ENCODE peak calls at places on chromosome 10, in eight cellular contexts. V is cardiac fibroblast, U is foreskin fibroblast, F is H9, G is Calu3, R is endothelial cell, X is fibroblast of pulmonary artery, J is MCF 10A. L is an unnamed sample.
A peak's percentile ranks its signal among the peaks of the same experiment; 100 is the strongest.

GRCh38 chr10:110008518-110009339 is 945 bp downstream of the ADD3 start:
- DNase-seq in G (peak; percentile 33), J (peak; percentile 66), U (peak; percentile 33), R (peak; percentile 13), F (peak; percentile 42), X (peak; percentile 38), V (no peak), L (peak; percentile 35)

GRCh38 chr10:119312241-119312640 is 104.9 kb downstream of the GRK5 start:
- DNase-seq in J (no peak), V (no peak), G (no peak), X (no peak), R (no peak), U (no peak), F (no peak), L (no peak)

GRCh38 chr10:6089334-6090219 is 743 bp downstream of the RBM17 start:
- DNase-seq in V (peak; percentile 45), X (no peak), J (peak; percentile 22), G (peak; percentile 20), R (peak; percentile 41), U (peak; percentile 50), F (peak; percentile 44), L (no peak)

GRCh38 chr10:24254180-24254579 is 45.2 kb downstream of the KIAA1217 start:
- DNase-seq in R (no peak), U (peak; percentile 10), X (peak; percentile 49), J (peak; percentile 57), F (no peak), V (peak; percentile 57), G (no peak), L (no peak)

GRCh38 chr10:14692344-14693199 is 82.1 kb downstream of the FAM107B start:
- DNase-seq in X (no peak), R (no peak), U (no peak), F (no peak), V (no peak), J (no peak), G (no peak), L (no peak)

GRCh38 chr10:78925800-78926319 is 142.9 kb upstream of the ZMIZ1 start:
- DNase-seq in J (peak; percentile 94), X (peak; percentile 97), V (peak; percentile 95), U (peak; percentile 95), R (no peak), F (no peak), G (peak; percentile 29), L (no peak)

GRCh38 chr10:133336131-133337078 is at the start of gene CALY:
- DNase-seq in G (peak; percentile 25), R (peak; percentile 45), J (no peak), F (peak; percentile 78), X (no peak), V (no peak), U (no peak), L (peak; percentile 79)

GRCh38 chr10:79392506-79393176 is 45.4 kb downstream of the PPIF start:
- DNase-seq in J (no peak), X (no peak), V (no peak), G (no peak), R (no peak), U (no peak), F (no peak), L (no peak)

GRCh38 chr10:48444266-48444665 is 137.8 kb downstream of the MAPK8 start:
- DNase-seq in G (no peak), V (peak; percentile 22), J (peak; percentile 56), F (peak; percentile 54), U (peak; percentile 45), X (peak; percentile 54), R (no peak), L (no peak)

GRCh38 chr10:72039377-72039776 is 49.0 kb downstream of the SPOCK2 start:
- DNase-seq in R (no peak), F (no peak), G (no peak), V (no peak), X (no peak), U (peak; percentile 73), J (no peak), L (no peak)

GRCh38 chr10:88525371-88526079 is 57.6 kb downstream of the RNLS start:
- DNase-seq in V (peak; percentile 79), F (no peak), G (peak; percentile 64), X (peak; percentile 77), R (no peak), J (peak; percentile 96), U (peak; percentile 78), L (no peak)

GRCh38 chr10:46028584-46029570 is 1.5 kb downstream of the NCOA4 start:
- DNase-seq in U (peak; percentile 80), V (peak; percentile 80), G (peak; percentile 58), F (no peak), R (no peak), J (peak; percentile 77), X (peak; percentile 81), L (peak; percentile 65)

GRCh38 chr10:129800-130199 is 5.5 kb upstream of the ZMYND11 start:
- DNase-seq in J (no peak), G (no peak), U (peak; percentile 8), R (no peak), F (no peak), X (no peak), V (no peak), L (no peak)

GRCh38 chr10:64484931-64485330 is 963.7 kb downstream of the REEP3 start:
- DNase-seq in R (no peak), X (no peak), F (no peak), G (no peak), J (no peak), V (peak; percentile 59), U (no peak), L (no peak)

GRCh38 chr10:95315509-95315908 is 24.7 kb upstream of the PDLIM1 start:
- DNase-seq in V (no peak), R (no peak), X (no peak), F (no peak), J (no peak), U (no peak), G (no peak), L (no peak)

GRCh38 chr10:110522365-110522988 is 24.8 kb downstream of the DUSP5 start:
- DNase-seq in R (no peak), U (peak; percentile 38), V (peak; percentile 50), G (no peak), J (no peak), X (peak; percentile 16), F (no peak), L (no peak)

GRCh38 chr10:101237908-101238731 is 8.9 kb upstream of the LBX1 start:
- DNase-seq in G (no peak), J (no peak), V (no peak), X (no peak), R (no peak), U (no peak), F (no peak), L (no peak)

GRCh38 chr10:44627591-44628354 is 242.9 kb upstream of the CXCL12 start:
- DNase-seq in J (peak; percentile 48), G (no peak), R (no peak), X (peak; percentile 95), U (peak; percentile 81), F (no peak), V (peak; percentile 89), L (no peak)
- TF ChIP-seq CTCF in J (no peak), G (no peak), R (no peak), X (peak; percentile 23), U (peak; percentile 37), F (no peak), V (no peak), L (no peak)

DNA sequence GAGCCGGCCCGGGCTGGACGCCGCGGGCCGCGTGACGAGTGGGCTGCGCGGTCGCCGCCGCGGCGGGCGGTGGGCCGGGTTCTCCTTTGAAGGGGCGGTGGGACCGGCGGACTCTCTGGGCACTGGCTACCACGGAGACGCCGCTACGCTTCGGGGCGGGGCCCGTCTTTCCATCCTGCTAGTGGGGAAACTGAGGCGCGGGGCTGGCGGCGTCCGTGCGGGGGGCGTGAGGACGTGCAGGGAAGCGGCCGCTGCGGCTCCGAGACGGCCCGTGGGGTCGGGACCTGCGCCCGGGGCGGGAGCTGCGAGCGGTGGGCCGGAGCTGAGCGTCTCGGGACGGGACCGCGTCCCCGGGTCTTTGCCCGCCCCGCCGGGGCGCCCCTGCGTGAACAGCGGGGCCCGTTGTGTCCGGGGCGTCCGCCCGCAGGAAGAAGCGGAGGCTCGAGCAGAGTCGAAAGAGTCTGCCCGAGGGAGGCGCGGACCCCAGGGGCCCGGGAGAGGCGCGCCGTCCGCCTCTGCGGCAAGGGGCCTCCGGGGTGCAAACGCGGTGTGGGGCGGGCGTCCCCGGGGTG is 548 bp upstream of the BNIP3 start:
- DNase-seq in G (no peak), U (no peak), V (no peak), F (no peak), R (no peak), X (no peak), J (no peak), L (peak; percentile 76)
- TF ChIP-seq CTCF in G (no peak), U (no peak), V (no peak), F (no peak), R (no peak), X (no peak), J (no peak), L (no peak)

DNA sequence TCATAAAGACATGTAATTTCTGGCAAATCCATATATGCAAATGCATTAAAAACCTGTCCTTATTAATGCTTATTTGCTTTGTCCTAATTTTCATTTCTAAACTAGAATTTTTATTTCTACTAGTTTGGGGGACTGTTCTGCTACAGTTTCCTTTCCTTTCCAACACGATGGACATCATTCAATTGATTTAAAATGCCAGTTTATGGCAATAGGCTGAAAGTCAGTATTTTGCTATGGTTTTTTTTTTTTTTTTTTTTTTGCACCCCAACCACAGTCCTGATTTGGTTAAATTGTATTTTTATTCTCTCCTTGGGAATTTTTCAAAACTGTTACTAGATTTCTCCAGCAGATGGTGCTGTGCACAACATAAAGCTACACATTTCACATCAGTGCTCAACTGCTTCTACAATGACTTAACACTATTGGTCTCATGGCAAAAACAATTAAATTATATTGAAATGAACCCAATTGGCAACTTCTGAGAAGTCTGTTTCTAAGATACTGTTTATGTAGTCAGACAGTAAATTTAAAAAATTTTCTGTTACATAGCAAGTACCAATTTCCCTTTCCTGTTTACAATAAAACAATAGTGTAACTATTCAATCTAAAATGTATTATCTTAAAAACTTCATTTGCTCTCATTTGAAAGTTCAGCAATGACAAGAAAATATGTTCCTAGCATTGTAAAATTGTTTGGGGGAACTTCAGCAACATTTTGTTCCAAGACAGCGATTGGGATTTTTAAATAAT is 193.8 kb upstream of the CCDC6 start:
- DNase-seq in R (peak; percentile 37), X (peak; percentile 77), F (no peak), U (peak; percentile 71), V (peak; percentile 80), J (peak; percentile 63), G (peak; percentile 39), L (peak; percentile 22)
- TF ChIP-seq CTCF in R (peak; percentile 83), X (peak; percentile 58), F (peak; percentile 70), U (peak; percentile 40), V (peak; percentile 37), J (peak; percentile 57), G (peak; percentile 41), L (peak; percentile 34)

DNA sequence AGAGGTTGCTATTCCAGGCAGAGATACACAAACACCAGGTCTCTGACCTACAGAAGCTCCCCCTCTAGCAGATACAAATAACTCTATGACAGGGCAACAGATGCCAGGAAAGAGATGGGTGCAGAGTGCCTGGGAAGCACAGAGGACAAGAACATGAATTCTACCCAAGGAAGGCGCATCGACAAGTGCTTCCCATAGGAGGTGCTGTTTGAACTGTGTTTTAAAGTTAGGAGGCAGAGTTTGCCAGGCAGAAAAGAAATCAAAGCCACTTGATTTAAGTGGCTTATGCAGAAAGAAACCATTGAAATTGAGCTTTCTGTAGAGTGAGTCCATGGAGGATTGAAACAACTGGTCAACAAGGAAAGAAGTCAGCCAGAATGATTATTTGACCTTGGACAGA is 35.3 kb upstream of the EGR2 start:
- DNase-seq in V (peak; percentile 63), J (peak; percentile 34), F (peak; percentile 52), G (no peak), R (no peak), U (peak; percentile 9), X (peak; percentile 36), L (no peak)
- TF ChIP-seq CTCF in V (peak; percentile 57), J (peak; percentile 28), F (peak; percentile 75), G (no peak), R (peak; percentile 57), U (peak; percentile 17), X (peak; percentile 31), L (peak; percentile 8)

L was measured in GM20000.